ENCODE peak calls at places on chromosomes 6 and 20, in eight cellular contexts. R is NCI-H774; X is NCI-H1436; W is stimulated activated CD4-positive, alpha-beta T cell treated with anti-CD3 and anti-CD28 coated beads, TNF-alpha, amount 100 ng/mL, for 48 hours; A is NCI-H2081; Z is NB4; C is EL; T is nephron progenitor cell. Y is an unnamed sample.

GRCh38 chr20:31642837-31643236 is 5.1 kb downstream of the COX4I2 start:
- DNase-seq in X (no peak), Z (no peak), A (no peak), T (no peak), W (no peak), R (no peak), C (no peak), Y (no peak)

GRCh38 chr6:38679668-38680067 is 23.3 kb downstream of the GLO1 start:
- DNase-seq in R (no peak), W (no peak), A (no peak), T (no peak), Z (no peak), X (no peak), C (no peak), Y (no peak)

GRCh38 chr20:53937330-53937729 is 133.1 kb downstream of the BCAS1 start:
- DNase-seq in R (no peak), C (no peak), Z (no peak), A (no peak), T (no peak), X (no peak), W (no peak), Y (no peak)

GRCh38 chr6:118678866-118679265 is 27.5 kb upstream of the CEP85L start:
- DNase-seq in T (no peak), C (peak), A (no peak), X (no peak), W (no peak), R (no peak), Z (no peak), Y (no peak)

GRCh38 chr6:82589509-82590206 is 226.0 kb downstream of the TPBG start:
- DNase-seq in R (peak), T (no peak), A (peak), C (peak), X (peak), W (no peak), Z (peak), Y (no peak)

GRCh38 chr6:38867726-38868125 is 152.6 kb downstream of the DNAH8 start:
- DNase-seq in Z (no peak), C (peak), R (no peak), X (no peak), A (no peak), T (no peak), W (no peak), Y (no peak)

GRCh38 chr6:17450825-17451224 is 57.4 kb downstream of the CAP2 start:
- DNase-seq in Z (no peak), R (no peak), C (no peak), A (peak), W (no peak), X (peak), T (no peak), Y (no peak)

GRCh38 chr6:85706272-85706671 is 63.6 kb upstream of the SYNCRIP start:
- DNase-seq in A (no peak), T (no peak), R (no peak), C (no peak), W (no peak), X (no peak), Z (no peak), Y (no peak)

Y was measured in GM19239.